ENCODE peak calls at places on chromosomes 4 and X, in eight cellular contexts. U is CD8-positive, alpha-beta T cell; S is IMR-90; R is GM04504; N is NCI-H510A; P is activated T-cell treated with anti-CD3 and anti-CD28 coated beads, Interleukin-2, amount 50 U/mL, for 4 hours; K is neural progenitor cell; A is CD8-positive, alpha-beta memory T cell. W is an unnamed sample.

GRCh38 chr4:96472103-96472867 is 632.4 kb downstream of the PDHA2 start:
- DNase-seq in U (no peak), S (no peak), R (no peak), N (no peak), P (no peak), K (no peak), A (no peak), W (no peak)

GRCh38 chrX:24207826-24208225 is 58.3 kb downstream of the ZFX start:
- DNase-seq in U (no peak), S (peak), R (no peak), N (no peak), P (no peak), K (no peak), A (no peak), W (peak)

GRCh38 chr4:170139764-170140163 is 50.0 kb upstream of the AADAT start:
- DNase-seq in U (no peak), S (peak), R (peak), N (no peak), P (no peak), K (no peak), A (no peak), W (peak)

GRCh38 chr4:164807611-164808010 is 53.7 kb downstream of the SMIM31 start:
- DNase-seq in U (no peak), S (no peak), R (no peak), N (no peak), P (no peak), K (peak), A (no peak), W (no peak)

GRCh38 chr4:142846729-142847606 is 867 bp upstream of the INPP4B start:
- DNase-seq in U (peak), S (no peak), R (no peak), N (peak), P (peak), K (peak), A (peak), W (no peak)

GRCh38 chr4:138488527-138488926 is 246.4 kb upstream of the SLC7A11 start:
- DNase-seq in U (no peak), S (no peak), R (no peak), N (no peak), P (no peak), K (no peak), A (no peak), W (no peak)

GRCh38 chr4:176664964-176665363 is 127.8 kb downstream of the VEGFC start:
- DNase-seq in U (no peak), S (no peak), R (no peak), N (no peak), P (no peak), K (no peak), A (no peak), W (no peak)

GRCh38 chr4:93289241-93289640 is 539.3 kb upstream of the ATOH1 start:
- DNase-seq in U (no peak), S (no peak), R (no peak), N (no peak), P (no peak), K (no peak), A (no peak), W (no peak)

GRCh38 chr4:86497131-86497530 is 97.0 kb upstream of the PTPN13 start:
- DNase-seq in U (no peak), S (no peak), R (no peak), N (no peak), P (no peak), K (no peak), A (no peak), W (peak)

GRCh38 chr4:129336457-129336856 is 240.5 kb downstream of the C4orf33 start:
- DNase-seq in U (no peak), S (no peak), R (no peak), N (no peak), P (no peak), K (peak), A (no peak), W (no peak)

GRCh38 chrX:153582896-153583295 is 16.0 kb downstream of the CCNQ start:
- DNase-seq in U (peak), S (peak), R (no peak), N (no peak), P (peak), K (peak), A (peak), W (no peak)

GRCh38 chrX:133171962-133172708 is 46.0 kb downstream of the TFDP3 start:
- DNase-seq in U (no peak), S (no peak), R (no peak), N (no peak), P (no peak), K (peak), A (no peak), W (peak)

GRCh38 chrX:47215291-47215900 is 3.1 kb upstream of the CDK16 start:
- DNase-seq in U (no peak), S (no peak), R (no peak), N (no peak), P (no peak), K (no peak), A (no peak), W (no peak)